ENCODE peak calls at places on chromosomes 16 and 17, in six cellular contexts. G is H1, P is HepG2, I is GM12878, H is HCT116, A is K562. T is an unnamed sample.

GRCh38 chr17:19024101-19025078 is 19.8 kb upstream of the FAM83G start:
- DNase-seq in G (no peak), P (no peak), I (no peak), H (no peak), A (no peak), T (no peak)

GRCh38 chr16:3998793-3999478 is 117.3 kb downstream of the ADCY9 start:
- DNase-seq in G (no peak), P (no peak), I (no peak), H (no peak), A (no peak), T (no peak)

GRCh38 chr17:64355536-64356303 is 34.9 kb downstream of the PECAM1 start:
- DNase-seq in G (no peak), P (no peak), I (no peak), H (no peak), A (no peak), T (no peak)

GRCh38 chr17:79798296-79799173 is 1.7 kb upstream of the CBX8 start:
- DNase-seq in G (peak), P (no peak), I (no peak), H (no peak), A (no peak), T (no peak)

GRCh38 chr17:68195667-68196393 is 52.0 kb upstream of the AMZ2 start:
- DNase-seq in G (peak), P (no peak), I (no peak), H (no peak), A (no peak), T (no peak)

GRCh38 chr16:48834576-48834975 is 224.6 kb upstream of the N4BP1 start:
- DNase-seq in G (no peak), P (no peak), I (no peak), H (no peak), A (no peak), T (no peak)

GRCh38 chr17:9814337-9814945 is 7.4 kb downstream of the GSG1L2 start:
- DNase-seq in G (no peak), P (no peak), I (no peak), H (no peak), A (no peak), T (no peak)

GRCh38 chr17:44400226-44400847 is 10.9 kb upstream of the ITGA2B start:
- DNase-seq in G (peak), P (peak), I (no peak), H (peak), A (no peak), T (no peak)

GRCh38 chr17:83198366-83199341 is 119.2 kb downstream of the METRNL start:
- DNase-seq in G (no peak), P (no peak), I (no peak), H (no peak), A (no peak), T (no peak)

GRCh38 chr16:65201446-65202010 is 79.7 kb upstream of the CDH11 start:
- DNase-seq in G (no peak), P (no peak), I (no peak), H (no peak), A (no peak), T (no peak)

GRCh38 chr16:71771571-71771970 is 37.1 kb downstream of the AP1G1 start:
- DNase-seq in G (no peak), P (no peak), I (no peak), H (no peak), A (no peak), T (no peak)

GRCh38 chr16:86918637-86919036 is 340.3 kb downstream of the FOXL1 start:
- DNase-seq in G (no peak), P (no peak), I (no peak), H (no peak), A (no peak), T (no peak)
- TF ChIP-seq ZNF274 in G (no peak), P (no peak), I (no peak), H (no peak), A (no peak), T (no peak)

GRCh38 chr16:2690852-2691251 is 8.5 kb downstream of the KCTD5 start:
- DNase-seq in G (no peak), P (no peak), I (no peak), H (no peak), A (no peak), T (no peak)
- TF ChIP-seq ZNF274 in G (no peak), P (no peak), I (no peak), H (no peak), A (no peak), T (no peak)

GRCh38 chr17:37299257-37299985 is 76.4 kb upstream of the C17orf78 start:
- DNase-seq in G (peak), P (no peak), I (no peak), H (no peak), A (no peak), T (no peak)
- TF ChIP-seq ZNF274 in G (no peak), P (no peak), I (no peak), H (no peak), A (no peak), T (no peak)

DNA sequence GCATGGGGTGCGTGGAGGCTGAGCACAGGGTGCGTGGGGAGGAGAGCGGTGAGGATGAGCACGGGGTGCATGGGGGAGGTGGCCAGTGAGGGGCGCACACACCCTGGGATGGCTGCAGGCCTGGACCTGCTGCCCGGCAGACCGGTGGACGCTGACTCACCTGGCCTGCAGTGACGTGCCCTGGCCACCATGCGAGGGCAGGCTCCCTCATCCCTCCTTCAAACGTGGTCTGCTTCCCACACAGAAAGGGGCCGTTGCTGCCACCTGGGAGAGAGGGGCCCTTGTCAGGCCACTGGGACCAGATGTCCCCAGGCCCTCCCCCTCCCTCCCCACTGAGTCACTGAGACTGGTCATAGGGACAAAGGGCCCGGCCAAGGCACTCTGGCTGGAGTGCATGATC is 20.1 kb upstream of the APRT start:
- DNase-seq in G (no peak), P (peak), I (no peak), H (no peak), A (peak), T (no peak)
- TF ChIP-seq ZNF274 in G (no peak), P (no peak), I (no peak), H (no peak), A (no peak), T (no peak)

GRCh38 chr17:76784926-76785325 is 47.0 kb downstream of the MFSD11 start:
- DNase-seq in G (no peak), P (no peak), I (no peak), H (no peak), A (no peak), T (no peak)

GRCh38 chr17:76781056-76781982 is 43.4 kb downstream of the MFSD11 start:
- DNase-seq in G (no peak), P (no peak), I (no peak), H (no peak), A (no peak), T (no peak)

DNA sequence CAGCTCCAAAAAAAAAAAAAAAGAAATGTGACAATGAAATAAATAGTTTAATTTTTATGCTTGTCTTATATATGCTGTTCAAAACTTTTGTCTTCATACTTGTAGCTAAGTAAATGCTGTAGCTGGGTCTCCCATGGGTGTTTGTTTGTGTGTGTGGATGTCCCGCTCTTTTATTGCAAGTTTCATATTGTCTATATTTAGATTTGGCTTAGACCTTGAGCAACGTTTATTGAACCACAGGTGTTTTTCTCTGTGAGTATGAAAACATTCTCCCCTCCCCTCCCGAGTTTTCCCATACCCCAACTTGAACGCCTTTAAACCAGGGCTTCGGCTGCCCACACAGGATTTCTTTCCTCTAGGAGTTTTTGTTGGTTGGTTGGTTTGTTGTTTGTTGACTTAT is 45.2 kb downstream of the MFSD11 start:
- DNase-seq in G (no peak), P (no peak), I (peak), H (no peak), A (no peak), T (no peak)
- TF ChIP-seq ZNF274 in G (no peak), P (no peak), I (no peak), H (no peak), A (no peak), T (no peak)

T was measured in NT2/D1.